ENCODE peak calls at places on chromosomes 12 and 14, in eight cellular contexts. One of them, this sample, is unnamed.

GRCh38 chr12:16361142-16361783 is 13.8 kb downstream of the MGST1 start:
- DNase-seq in WTC11: no peak
- DNase-seq in mesothelial cell of epicardium: no peak
- DNase-seq in prostate gland: no peak
- DNase-seq in lung: no peak
- DNase-seq in IMR-90: no peak
- DNase-seq in tibial nerve: no peak
- DNase-seq in upper lobe of left lung: no peak
- DNase-seq in this sample: no peak

GRCh38 chr12:92879698-92880322 is 49.3 kb downstream of the EEA1 start:
- DNase-seq in WTC11: no peak
- DNase-seq in mesothelial cell of epicardium: no peak
- DNase-seq in prostate gland: no peak
- DNase-seq in lung: no peak
- DNase-seq in IMR-90: no peak
- DNase-seq in tibial nerve: no peak
- DNase-seq in upper lobe of left lung: no peak
- DNase-seq in this sample: no peak

GRCh38 chr12:3124917-3125316 is 47.7 kb downstream of the TSPAN9 start:
- DNase-seq in WTC11: no peak
- DNase-seq in mesothelial cell of epicardium: no peak
- DNase-seq in prostate gland: no peak
- DNase-seq in lung: no peak
- DNase-seq in IMR-90: no peak
- DNase-seq in tibial nerve: no peak
- DNase-seq in upper lobe of left lung: no peak
- DNase-seq in this sample: no peak

GRCh38 chr12:63228853-63229252 is 77.9 kb upstream of the AVPR1A start:
- DNase-seq in WTC11: no peak
- DNase-seq in mesothelial cell of epicardium: no peak
- DNase-seq in prostate gland: no peak
- DNase-seq in lung: no peak
- DNase-seq in IMR-90: no peak
- DNase-seq in tibial nerve: no peak
- DNase-seq in upper lobe of left lung: no peak
- DNase-seq in this sample: no peak

GRCh38 chr14:61511558-61511924 is 183.8 kb upstream of the HIF1A start:
- DNase-seq in WTC11: no peak
- DNase-seq in mesothelial cell of epicardium: no peak
- DNase-seq in prostate gland: peak
- DNase-seq in lung: no peak
- DNase-seq in IMR-90: no peak
- DNase-seq in tibial nerve: no peak
- DNase-seq in upper lobe of left lung: peak
- DNase-seq in this sample: no peak

GRCh38 chr12:108826115-108826806 is 31.1 kb downstream of the SSH1 start:
- DNase-seq in WTC11: no peak
- DNase-seq in mesothelial cell of epicardium: no peak
- DNase-seq in prostate gland: no peak
- DNase-seq in lung: no peak
- DNase-seq in IMR-90: peak
- DNase-seq in tibial nerve: peak
- DNase-seq in upper lobe of left lung: peak
- DNase-seq in this sample: no peak

GRCh38 chr14:68820536-68820935 is 27.7 kb upstream of the ZFP36L1 start:
- DNase-seq in WTC11: no peak
- DNase-seq in mesothelial cell of epicardium: no peak
- DNase-seq in prostate gland: no peak
- DNase-seq in lung: no peak
- DNase-seq in IMR-90: no peak
- DNase-seq in tibial nerve: no peak
- DNase-seq in upper lobe of left lung: no peak
- DNase-seq in this sample: no peak

GRCh38 chr14:89155491-89155890 is 261.5 kb downstream of the FOXN3 start:
- DNase-seq in WTC11: no peak
- DNase-seq in mesothelial cell of epicardium: no peak
- DNase-seq in prostate gland: no peak
- DNase-seq in lung: no peak
- DNase-seq in IMR-90: no peak
- DNase-seq in tibial nerve: no peak
- DNase-seq in upper lobe of left lung: no peak
- DNase-seq in this sample: no peak

GRCh38 chr12:115323223-115323905 is 639.4 kb upstream of the TBX3 start:
- DNase-seq in WTC11: no peak
- DNase-seq in mesothelial cell of epicardium: no peak
- DNase-seq in prostate gland: no peak
- DNase-seq in lung: no peak
- DNase-seq in IMR-90: peak
- DNase-seq in tibial nerve: no peak
- DNase-seq in upper lobe of left lung: no peak
- DNase-seq in this sample: no peak

GRCh38 chr12:12294215-12295005 is 27.6 kb upstream of the LRP6 start:
- DNase-seq in WTC11: peak
- DNase-seq in mesothelial cell of epicardium: no peak
- DNase-seq in prostate gland: peak
- DNase-seq in lung: no peak
- DNase-seq in IMR-90: no peak
- DNase-seq in tibial nerve: no peak
- DNase-seq in upper lobe of left lung: no peak
- DNase-seq in this sample: no peak

GRCh38 chr14:102325791-102326345 is 6.3 kb downstream of the ZNF839 start:
- DNase-seq in WTC11: no peak
- DNase-seq in mesothelial cell of epicardium: no peak
- DNase-seq in prostate gland: no peak
- DNase-seq in lung: no peak
- DNase-seq in IMR-90: no peak
- DNase-seq in tibial nerve: no peak
- DNase-seq in upper lobe of left lung: no peak
- DNase-seq in this sample: no peak

GRCh38 chr12:128698573-128698972 is 125.2 kb downstream of the SLC15A4 start:
- DNase-seq in WTC11: no peak
- DNase-seq in mesothelial cell of epicardium: no peak
- DNase-seq in prostate gland: no peak
- DNase-seq in lung: no peak
- DNase-seq in IMR-90: no peak
- DNase-seq in tibial nerve: no peak
- DNase-seq in upper lobe of left lung: no peak
- DNase-seq in this sample: no peak

GRCh38 chr12:128707488-128707887 is 116.3 kb downstream of the SLC15A4 start:
- DNase-seq in WTC11: no peak
- DNase-seq in mesothelial cell of epicardium: no peak
- DNase-seq in prostate gland: no peak
- DNase-seq in lung: no peak
- DNase-seq in IMR-90: no peak
- DNase-seq in tibial nerve: no peak
- DNase-seq in upper lobe of left lung: no peak
- DNase-seq in this sample: no peak

GRCh38 chr12:128705140-128705539 is 118.6 kb downstream of the SLC15A4 start:
- DNase-seq in WTC11: no peak
- DNase-seq in mesothelial cell of epicardium: no peak
- DNase-seq in prostate gland: no peak
- DNase-seq in lung: no peak
- DNase-seq in IMR-90: no peak
- DNase-seq in tibial nerve: no peak
- DNase-seq in upper lobe of left lung: no peak
- DNase-seq in this sample: no peak

DNA sequence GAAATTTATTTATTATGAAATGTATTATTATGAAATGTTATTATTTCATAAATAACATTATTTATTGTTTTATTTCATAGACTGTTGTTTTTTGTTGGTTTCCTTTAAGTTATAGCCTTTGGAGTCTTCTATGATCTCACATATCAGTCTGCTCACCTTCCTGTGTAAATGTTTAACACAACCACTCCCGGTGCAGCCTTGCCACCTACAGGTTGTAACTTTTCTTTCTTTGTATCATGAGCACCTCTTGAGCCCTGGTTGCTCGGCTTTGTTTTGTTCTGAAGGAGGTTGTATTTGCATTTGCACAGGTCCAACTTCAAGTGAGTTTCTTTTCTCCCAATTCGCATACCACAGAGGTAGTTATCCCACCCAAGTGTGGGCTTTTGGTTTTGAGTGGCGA is 121.4 kb downstream of the SLC15A4 start:
- DNase-seq in WTC11: no peak
- DNase-seq in mesothelial cell of epicardium: no peak
- DNase-seq in prostate gland: no peak
- DNase-seq in lung: no peak
- DNase-seq in IMR-90: no peak
- DNase-seq in tibial nerve: no peak
- DNase-seq in upper lobe of left lung: no peak
- DNase-seq in this sample: no peak
- TF ChIP-seq CTCF in WTC11: no peak
- TF ChIP-seq CTCF in mesothelial cell of epicardium: no peak
- TF ChIP-seq CTCF in prostate gland: no peak
- TF ChIP-seq CTCF in lung: no peak
- TF ChIP-seq CTCF in IMR-90: no peak
- TF ChIP-seq CTCF in tibial nerve: no peak
- TF ChIP-seq CTCF in upper lobe of left lung: no peak
- TF ChIP-seq CTCF in this sample: no peak

DNA sequence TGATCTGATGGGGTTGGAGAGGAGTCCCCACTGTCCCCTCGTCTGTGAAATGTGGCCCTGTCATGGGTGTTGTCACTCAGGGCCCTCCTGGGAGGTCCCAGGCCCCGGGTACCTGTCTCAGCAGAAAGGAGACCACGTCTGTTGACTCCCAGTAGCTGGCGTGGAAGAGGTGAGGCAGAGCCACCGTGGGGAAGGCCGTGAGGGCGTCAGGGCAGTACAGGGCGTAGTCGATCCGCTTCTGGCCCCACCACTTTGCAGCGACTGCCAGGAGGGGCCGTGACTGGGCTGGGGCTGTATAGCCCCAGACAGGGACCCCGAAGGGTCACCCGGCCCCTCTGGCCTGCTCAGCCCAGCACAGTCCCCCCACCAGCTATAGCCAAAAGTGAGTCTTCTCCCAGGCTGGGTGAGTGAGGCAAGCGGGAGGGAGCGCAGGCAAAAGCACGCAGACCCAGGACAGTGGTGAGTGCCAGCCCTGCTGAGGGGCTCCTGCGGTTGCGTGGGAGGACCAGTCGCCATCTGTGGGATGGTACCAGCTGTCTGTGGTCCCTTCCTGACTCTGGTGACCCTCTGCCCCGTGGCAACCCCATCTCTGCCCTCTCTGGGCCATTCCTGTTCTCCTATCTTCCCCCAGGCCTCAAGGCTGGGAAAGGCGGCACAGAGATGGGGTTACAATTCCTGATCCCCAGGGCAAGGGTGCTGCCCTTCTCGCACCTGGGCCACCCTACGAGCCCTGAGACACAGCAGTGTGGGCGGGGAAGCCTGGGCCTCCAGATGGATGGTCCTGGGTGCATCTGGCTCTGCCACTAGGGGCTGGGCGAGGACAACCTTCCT is 8.3 kb downstream of the ARL6IP4 start:
- DNase-seq in WTC11: no peak
- DNase-seq in mesothelial cell of epicardium: no peak
- DNase-seq in prostate gland: no peak
- DNase-seq in lung: no peak
- DNase-seq in IMR-90: no peak
- DNase-seq in tibial nerve: no peak
- DNase-seq in upper lobe of left lung: no peak
- DNase-seq in this sample: no peak
- TF ChIP-seq CTCF in WTC11: no peak
- TF ChIP-seq CTCF in mesothelial cell of epicardium: no peak
- TF ChIP-seq CTCF in prostate gland: no peak
- TF ChIP-seq CTCF in lung: no peak
- TF ChIP-seq CTCF in IMR-90: no peak
- TF ChIP-seq CTCF in tibial nerve: no peak
- TF ChIP-seq CTCF in upper lobe of left lung: no peak
- TF ChIP-seq CTCF in this sample: no peak

DNA sequence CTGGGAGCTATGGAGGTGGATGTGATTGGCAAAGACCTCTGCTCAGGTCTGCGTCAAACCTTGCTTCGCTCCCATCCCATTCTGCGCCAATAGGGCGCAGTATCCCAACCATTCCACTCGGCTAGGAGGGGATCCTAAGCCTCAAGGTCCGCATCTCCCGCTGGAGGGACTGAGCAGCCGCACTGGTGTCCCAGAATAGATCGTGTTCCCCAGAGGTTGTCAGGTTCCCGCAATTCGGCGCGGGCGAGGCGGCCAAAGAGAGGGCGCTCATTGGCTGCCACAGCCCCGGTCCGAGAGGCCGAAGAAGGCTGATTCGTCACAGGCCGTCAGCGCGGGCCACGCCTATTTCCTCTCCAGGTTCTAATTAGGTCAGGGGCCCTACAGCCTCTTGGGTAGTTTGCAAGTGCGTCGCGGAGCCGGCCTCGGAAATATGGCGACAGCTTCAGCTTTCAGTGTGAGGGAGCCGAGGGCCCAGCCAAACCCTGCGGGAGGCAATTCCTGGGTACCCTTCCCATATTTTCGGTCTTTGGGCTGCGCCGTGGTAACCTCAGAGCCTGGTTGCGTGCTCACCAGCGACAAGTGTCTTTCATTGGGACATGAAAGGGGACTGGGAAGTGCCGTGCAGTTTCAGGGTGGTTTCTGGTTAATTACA is 5.0 kb downstream of the OR10AD1 start:
- DNase-seq in WTC11: peak
- DNase-seq in mesothelial cell of epicardium: peak
- DNase-seq in prostate gland: peak
- DNase-seq in lung: peak
- DNase-seq in IMR-90: peak
- DNase-seq in tibial nerve: peak
- DNase-seq in upper lobe of left lung: peak
- DNase-seq in this sample: peak
- TF ChIP-seq CTCF in WTC11: no peak
- TF ChIP-seq CTCF in mesothelial cell of epicardium: peak
- TF ChIP-seq CTCF in prostate gland: no peak
- TF ChIP-seq CTCF in lung: no peak
- TF ChIP-seq CTCF in IMR-90: peak
- TF ChIP-seq CTCF in tibial nerve: peak
- TF ChIP-seq CTCF in upper lobe of left lung: no peak
- TF ChIP-seq CTCF in this sample: no peak

GRCh38 chr12:107093547-107094448 is at the start of gene CRY1:
- DNase-seq in WTC11: peak
- DNase-seq in mesothelial cell of epicardium: peak
- DNase-seq in prostate gland: peak
- DNase-seq in lung: peak
- DNase-seq in IMR-90: peak
- DNase-seq in tibial nerve: peak
- DNase-seq in upper lobe of left lung: peak
- DNase-seq in this sample: peak
- TF ChIP-seq CTCF in WTC11: no peak
- TF ChIP-seq CTCF in mesothelial cell of epicardium: no peak
- TF ChIP-seq CTCF in prostate gland: no peak
- TF ChIP-seq CTCF in lung: no peak
- TF ChIP-seq CTCF in IMR-90: no peak
- TF ChIP-seq CTCF in tibial nerve: no peak
- TF ChIP-seq CTCF in upper lobe of left lung: no peak
- TF ChIP-seq CTCF in this sample: no peak

DNA sequence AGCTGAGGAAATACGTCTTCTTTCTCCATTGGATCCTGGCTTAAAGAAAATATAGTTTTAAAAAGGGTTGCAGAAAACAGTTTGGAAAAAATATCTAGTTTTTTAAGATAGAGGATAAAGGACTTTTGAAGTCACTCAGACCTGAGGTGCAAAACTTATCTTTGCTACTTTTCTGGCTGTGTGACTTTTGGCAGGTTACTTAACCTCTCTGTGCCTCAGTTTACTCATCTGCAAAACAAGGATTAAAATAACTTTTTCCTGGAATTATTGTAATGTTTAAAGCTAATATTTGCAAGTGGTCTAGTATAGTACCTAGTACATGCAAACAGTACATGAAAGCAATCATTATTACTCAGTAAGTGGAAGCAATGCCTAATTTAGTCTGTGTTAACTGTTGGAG is 176.8 kb downstream of the TBX5 start:
- DNase-seq in WTC11: no peak
- DNase-seq in mesothelial cell of epicardium: no peak
- DNase-seq in prostate gland: no peak
- DNase-seq in lung: no peak
- DNase-seq in IMR-90: no peak
- DNase-seq in tibial nerve: no peak
- DNase-seq in upper lobe of left lung: no peak
- DNase-seq in this sample: no peak
- TF ChIP-seq CTCF in WTC11: no peak
- TF ChIP-seq CTCF in mesothelial cell of epicardium: no peak
- TF ChIP-seq CTCF in prostate gland: no peak
- TF ChIP-seq CTCF in lung: no peak
- TF ChIP-seq CTCF in IMR-90: no peak
- TF ChIP-seq CTCF in tibial nerve: no peak
- TF ChIP-seq CTCF in upper lobe of left lung: no peak
- TF ChIP-seq CTCF in this sample: no peak